ENCODE peak calls at places on chromosomes 16 and 17, in five cellular contexts. S, B, K, H and X are unnamed samples.

GRCh38 chr16:53456625-53457024 is 22.4 kb downstream of the RBL2 start:
- DNase-seq in S (no peak), B (no peak), K (no peak), H (no peak), X (no peak)

GRCh38 chr17:80105762-80106161 is 4.4 kb downstream of the GAA start:
- DNase-seq in S (peak), B (no peak), K (no peak), H (no peak), X (no peak)

GRCh38 chr16:86910146-86910805 is 331.9 kb downstream of the FOXL1 start:
- DNase-seq in S (no peak), B (no peak), K (no peak), H (no peak), X (no peak)

GRCh38 chr17:66967867-66968543 is 3.5 kb downstream of the CACNG4 start:
- DNase-seq in S (no peak), B (no peak), K (no peak), H (no peak), X (no peak)

GRCh38 chr17:38351412-38352222 is at the start of gene SOCS7:
- DNase-seq in S (peak), B (peak), K (peak), H (peak), X (peak)

GRCh38 chr17:66892286-66892685 is 57.4 kb downstream of the CACNG5 start:
- DNase-seq in S (no peak), B (no peak), K (no peak), H (no peak), X (no peak)

GRCh38 chr16:72856797-72857196 is 191.1 kb downstream of the ZFHX3 start:
- DNase-seq in S (no peak), B (no peak), K (no peak), H (no peak), X (peak)

GRCh38 chr16:86292942-86293341 is 217.4 kb upstream of the FOXF1 start:
- DNase-seq in S (no peak), B (no peak), K (no peak), H (no peak), X (no peak)

GRCh38 chr17:62014526-62014925 is 50.6 kb downstream of the MED13 start:
- DNase-seq in S (no peak), B (no peak), K (no peak), H (no peak), X (no peak)

GRCh38 chr17:58304735-58305486 is 23.7 kb downstream of the TSPOAP1 start:
- DNase-seq in S (no peak), B (no peak), K (no peak), H (no peak), X (no peak)

GRCh38 chr16:65005696-65006095 is 116.2 kb downstream of the CDH11 start:
- DNase-seq in S (no peak), B (no peak), K (no peak), H (no peak), X (no peak)

GRCh38 chr17:61091096-61091495 is 308.5 kb upstream of the TBX2 start:
- DNase-seq in S (no peak), B (no peak), K (no peak), H (no peak), X (no peak)

GRCh38 chr17:19933221-19933620 is 44.4 kb downstream of the AKAP10 start:
- DNase-seq in S (no peak), B (no peak), K (no peak), H (no peak), X (no peak)

GRCh38 chr17:60534613-60535157 is 8.6 kb upstream of the APPBP2 start:
- DNase-seq in S (no peak), B (no peak), K (no peak), H (no peak), X (no peak)

GRCh38 chr16:10862432-10862831 is 14.6 kb upstream of the CIITA start:
- DNase-seq in S (no peak), B (no peak), K (peak), H (peak), X (no peak)

GRCh38 chr16:88473666-88474534 is 20.8 kb downstream of the ZFPM1 start:
- DNase-seq in S (peak), B (no peak), K (no peak), H (no peak), X (peak)

GRCh38 chr16:11361751-11362742 is 16.8 kb downstream of the RMI2 start:
- DNase-seq in S (no peak), B (no peak), K (peak), H (no peak), X (no peak)

GRCh38 chr17:56798916-56799315 is 34.8 kb downstream of the C17orf67 start:
- DNase-seq in S (no peak), B (no peak), K (no peak), H (no peak), X (no peak)

GRCh38 chr17:19017804-19018599 is 13.4 kb upstream of the FAM83G start:
- DNase-seq in S (no peak), B (no peak), K (no peak), H (no peak), X (no peak)

GRCh38 chr17:8122923-8123694 is 797 bp downstream of the HES7 start:
- DNase-seq in S (peak), B (no peak), K (no peak), H (peak), X (no peak)

GRCh38 chr17:34635876-34636275 is 56.5 kb downstream of the TMEM132E start:
- DNase-seq in S (no peak), B (no peak), K (no peak), H (no peak), X (no peak)

GRCh38 chr16:19837331-19837943 is 47.2 kb downstream of the GPRC5B start:
- DNase-seq in S (no peak), B (no peak), K (no peak), H (no peak), X (no peak)

GRCh38 chr16:64450170-64450569 is 671.7 kb downstream of the CDH11 start:
- DNase-seq in S (no peak), B (no peak), K (no peak), H (no peak), X (no peak)

GRCh38 chr16:4683255-4684029 is 9.9 kb upstream of the NUDT16L1 start:
- DNase-seq in S (no peak), B (no peak), K (no peak), H (no peak), X (no peak)

GRCh38 chr17:4934173-4934979 is 2.3 kb downstream of the GP1BA start:
- DNase-seq in S (no peak), B (no peak), K (no peak), H (no peak), X (no peak)

GRCh38 chr17:33939959-33940358 is 315.1 kb upstream of the CCL2 start:
- DNase-seq in S (no peak), B (no peak), K (no peak), H (no peak), X (no peak)

GRCh38 chr17:19329136-19329535 is 33.4 kb downstream of the B9D1 start:
- DNase-seq in S (no peak), B (no peak), K (no peak), H (no peak), X (no peak)

GRCh38 chr17:80517641-80518040 is 27.0 kb upstream of the RPTOR start:
- DNase-seq in S (no peak), B (no peak), K (no peak), H (no peak), X (no peak)

GRCh38 chr17:31512104-31512740 is 120.7 kb downstream of the RAB11FIP4 start:
- DNase-seq in S (no peak), B (no peak), K (no peak), H (no peak), X (no peak)

DNA sequence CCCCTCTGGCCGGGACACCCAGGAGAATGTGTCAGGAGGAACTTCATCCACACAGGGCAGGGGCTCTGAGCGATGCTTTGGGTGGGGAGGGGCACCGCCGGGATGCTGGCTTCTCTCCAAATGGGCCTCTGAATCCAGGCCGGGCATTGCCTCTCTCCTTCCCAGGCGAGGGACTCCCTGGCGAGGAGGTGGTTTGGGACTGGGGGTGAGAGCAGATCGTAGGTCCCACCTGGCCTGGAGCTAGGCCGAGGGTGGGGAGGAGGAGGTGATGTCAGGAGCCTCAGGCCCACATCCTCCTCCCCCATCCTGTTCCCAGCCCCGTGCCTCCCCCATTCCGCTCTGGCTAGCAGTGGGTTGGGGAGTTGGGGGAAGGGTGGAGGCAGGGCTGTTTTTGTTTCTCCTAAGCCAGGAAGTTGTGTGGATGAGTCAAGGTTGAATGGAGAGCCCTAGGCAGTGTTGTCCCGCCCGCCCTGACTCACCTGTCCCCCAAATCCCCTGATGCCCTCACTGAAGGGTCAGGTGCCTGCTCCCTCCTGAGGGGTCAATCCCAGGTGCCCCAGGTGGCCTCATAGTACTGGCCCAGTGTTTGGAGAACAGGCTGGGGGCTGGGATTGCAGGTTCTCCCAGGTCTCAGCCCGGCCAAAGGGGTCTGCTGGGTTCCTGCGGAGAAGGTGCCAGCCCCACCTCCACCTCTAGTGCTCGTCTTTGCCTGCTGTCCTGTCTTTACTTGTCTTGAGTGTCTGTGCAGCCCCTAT is 2.8 kb downstream of the GRB7 start:
- DNase-seq in S (no peak), B (peak), K (peak), H (no peak), X (no peak)
- TF ChIP-seq POLR2A in S (no peak), B (no peak), K (no peak), H (no peak), X (no peak)

GRCh38 chr17:82446649-82447048 is 3.9 kb downstream of the CYBC1 start:
- DNase-seq in S (no peak), B (no peak), K (no peak), H (no peak), X (no peak)

GRCh38 chr17:82452162-82452561 is 1.6 kb upstream of the CYBC1 start:
- DNase-seq in S (no peak), B (no peak), K (no peak), H (no peak), X (no peak)

GRCh38 chr17:82449136-82449882 is 1.2 kb downstream of the CYBC1 start:
- DNase-seq in S (no peak), B (no peak), K (no peak), H (no peak), X (peak)

GRCh38 chr17:82449883-82450356 is 632 bp downstream of the CYBC1 start:
- DNase-seq in S (no peak), B (no peak), K (no peak), H (no peak), X (no peak)

DNA sequence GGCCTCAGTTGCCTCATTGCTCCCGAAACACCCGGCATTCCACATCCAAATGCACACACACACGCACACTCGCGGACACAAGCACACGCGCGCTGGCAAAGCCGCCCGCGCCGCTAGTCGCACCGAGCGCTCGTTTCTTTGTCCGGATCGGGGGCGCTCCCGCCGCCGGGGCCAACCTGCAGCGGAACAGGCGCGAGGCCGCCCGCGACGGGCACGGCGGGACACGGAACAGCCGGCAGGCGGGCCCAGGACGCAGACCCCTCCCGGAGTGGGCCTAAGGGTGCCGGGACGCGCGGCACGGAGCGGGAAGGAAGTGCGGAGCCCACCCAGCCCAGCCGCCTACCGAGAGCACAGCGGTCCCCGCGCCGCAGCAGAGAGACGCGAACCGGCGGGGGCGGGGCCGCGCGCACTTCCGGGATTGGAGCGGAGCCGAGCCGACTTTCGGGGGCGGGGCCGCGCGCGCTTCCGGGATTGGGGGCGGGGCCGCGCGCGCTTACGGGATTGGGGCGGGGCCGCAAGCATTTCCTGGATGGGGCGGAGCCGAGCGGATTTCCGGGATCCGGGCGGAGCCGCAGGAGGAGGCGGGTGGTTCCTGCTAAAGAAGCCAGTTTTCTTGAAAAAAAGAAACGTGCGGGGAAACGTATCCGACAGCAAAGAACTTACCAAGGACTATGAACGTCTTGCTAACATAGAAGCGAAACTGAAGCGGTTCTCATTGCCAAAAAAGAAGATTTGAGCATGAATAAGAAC is at the start of gene CYBC1:
- DNase-seq in S (peak), B (no peak), K (peak), H (peak), X (peak)
- TF ChIP-seq POLR2A in S (peak), B (peak), K (no peak), H (peak), X (peak)

GRCh38 chr16:2701272-2701671 is 18.8 kb downstream of the PRSS27 start:
- DNase-seq in S (no peak), B (no peak), K (no peak), H (no peak), X (no peak)

GRCh38 chr16:2698103-2698870 is 16.0 kb downstream of the KCTD5 start:
- DNase-seq in S (no peak), B (no peak), K (no peak), H (no peak), X (no peak)

GRCh38 chr16:2698996-2699750 is 16.9 kb downstream of the KCTD5 start:
- DNase-seq in S (no peak), B (no peak), K (no peak), H (no peak), X (no peak)

GRCh38 chr16:2700786-2701185 is 18.5 kb downstream of the KCTD5 start:
- DNase-seq in S (no peak), B (no peak), K (no peak), H (no peak), X (no peak)

DNA sequence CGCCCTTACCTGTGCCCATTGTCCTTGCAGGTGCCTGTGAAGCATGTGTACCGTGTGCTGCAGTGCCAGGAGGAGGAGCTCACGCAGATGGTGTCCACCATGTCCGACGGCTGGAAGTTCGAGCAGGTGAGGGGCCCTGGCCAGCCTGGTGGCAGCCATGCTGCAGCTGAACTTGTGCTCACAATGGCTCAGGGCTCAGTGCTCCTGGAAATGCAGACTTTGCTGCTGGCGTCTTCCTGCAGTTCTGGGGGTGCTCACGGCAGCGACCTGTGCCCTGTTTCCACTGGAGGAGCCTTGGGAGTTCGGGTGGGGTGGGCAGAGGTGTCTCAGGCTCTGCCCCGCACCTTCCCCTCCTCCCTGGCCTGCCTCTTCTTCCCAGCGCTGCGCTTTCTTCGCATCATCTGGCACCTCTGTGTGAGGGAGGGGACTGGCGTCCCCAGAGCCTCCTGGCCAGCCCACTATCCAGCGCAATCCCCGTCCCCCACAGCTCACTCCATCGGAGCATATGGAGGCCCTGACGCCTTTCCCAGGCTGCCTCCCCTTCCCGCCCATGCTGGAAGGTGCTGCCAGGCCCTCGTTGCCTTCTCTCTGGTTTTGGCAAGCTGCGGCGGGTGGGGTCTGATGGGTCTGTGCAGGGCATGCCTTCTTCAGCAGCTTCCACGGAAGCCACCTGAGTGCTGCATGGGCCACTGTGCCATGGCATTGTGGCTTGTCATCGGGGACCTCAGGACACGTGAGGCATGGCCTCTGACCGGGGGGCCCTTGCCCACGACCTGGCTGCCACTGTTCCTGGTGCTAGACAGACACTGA is 17.7 kb downstream of the KCTD5 start:
- DNase-seq in S (no peak), B (no peak), K (no peak), H (no peak), X (no peak)
- TF ChIP-seq POLR2A in S (no peak), B (no peak), K (no peak), H (no peak), X (no peak)

GRCh38 chr17:74873874-74874614 is 1.2 kb upstream of the FDXR start:
- DNase-seq in S (no peak), B (no peak), K (no peak), H (no peak), X (peak)
- TF ChIP-seq POLR2A in S (no peak), B (no peak), K (no peak), H (no peak), X (no peak)

GRCh38 chr17:47686276-47686635 is 7.7 kb upstream of the TBKBP1 start:
- DNase-seq in S (no peak), B (no peak), K (no peak), H (no peak), X (no peak)

GRCh38 chr17:47685556-47686275 is 8.2 kb upstream of the TBKBP1 start:
- DNase-seq in S (no peak), B (no peak), K (no peak), H (no peak), X (no peak)

GRCh38 chr17:47686661-47687327 is 7.2 kb upstream of the TBKBP1 start:
- DNase-seq in S (no peak), B (no peak), K (no peak), H (no peak), X (no peak)

GRCh38 chr17:47684025-47684424 is 9.9 kb upstream of the TBKBP1 start:
- DNase-seq in S (no peak), B (no peak), K (no peak), H (no peak), X (no peak)

DNA sequence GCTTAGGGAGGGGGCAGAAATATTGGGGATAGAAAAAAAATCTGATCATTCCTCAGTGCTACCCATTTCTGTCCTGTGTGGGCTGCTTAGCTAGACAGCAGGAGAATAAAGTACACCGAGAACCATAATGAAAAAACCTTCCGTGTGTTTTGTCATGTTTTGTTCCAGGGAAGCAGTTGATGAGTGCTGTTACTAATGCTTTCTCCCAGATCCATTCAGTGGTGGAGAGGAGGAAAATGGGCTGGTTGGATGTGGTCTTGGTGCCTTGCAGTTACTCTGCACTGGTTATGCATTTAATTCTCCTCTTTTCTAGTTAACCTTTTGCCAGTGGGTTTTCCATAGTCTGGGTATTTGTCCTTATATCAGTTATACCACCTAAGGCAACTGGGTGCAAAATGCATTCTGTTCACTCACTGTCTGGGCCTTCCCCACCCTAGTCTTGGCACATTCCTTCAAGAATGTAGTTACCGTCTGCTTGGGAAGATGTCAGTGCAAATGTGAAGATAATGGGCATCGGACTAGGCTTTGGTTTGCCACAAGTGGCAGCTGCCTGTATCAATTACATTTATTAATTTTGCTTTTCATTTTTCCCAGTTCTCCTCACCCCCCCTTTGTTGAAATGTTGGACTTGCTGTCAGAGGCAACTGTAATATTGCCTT is 9.3 kb upstream of the TBKBP1 start:
- DNase-seq in S (no peak), B (no peak), K (no peak), H (no peak), X (no peak)
- TF ChIP-seq POLR2A in S (no peak), B (peak), K (no peak), H (no peak), X (no peak)

GRCh38 chr17:81701288-81702071 is 1.7 kb upstream of the MRPL12 start:
- DNase-seq in S (no peak), B (no peak), K (no peak), H (no peak), X (peak)
- TF ChIP-seq POLR2A in S (no peak), B (no peak), K (no peak), H (no peak), X (no peak)